ENCODE peak calls at places on chromosomes 3 and 15, in six cellular contexts. One of them, this sample, is unnamed. For H3K27me3, the result is how much of the 10 kb centered on the place peaks cover.

GRCh38 chr3:10594915-10595314 is 89.5 kb upstream of the ATP2B2 start:
- DNase-seq in IMR-90: peak
- DNase-seq in stomach: no peak
- DNase-seq in DND-41: peak
- DNase-seq in CD8-positive, alpha-beta T cell: peak
- DNase-seq in CD4-positive, CD25-positive, alpha-beta regulatory T cell: peak
- DNase-seq in this sample: no peak

GRCh38 chr15:98650871-98651481 is 2.6 kb downstream of the IGF1R start:
- DNase-seq in IMR-90: peak
- DNase-seq in stomach: peak
- DNase-seq in DND-41: no peak
- DNase-seq in CD8-positive, alpha-beta T cell: no peak
- DNase-seq in CD4-positive, CD25-positive, alpha-beta regulatory T cell: peak
- DNase-seq in this sample: no peak

GRCh38 chr3:10198761-10199688 is 34.3 kb downstream of the IRAK2 start:
- DNase-seq in IMR-90: peak
- DNase-seq in stomach: peak
- DNase-seq in DND-41: peak
- DNase-seq in CD8-positive, alpha-beta T cell: peak
- DNase-seq in CD4-positive, CD25-positive, alpha-beta regulatory T cell: peak
- DNase-seq in this sample: no peak

GRCh38 chr15:56919708-56920637 is 1.5 kb downstream of the TCF12 start:
- DNase-seq in IMR-90: peak
- DNase-seq in stomach: no peak
- DNase-seq in DND-41: peak
- DNase-seq in CD8-positive, alpha-beta T cell: no peak
- DNase-seq in CD4-positive, CD25-positive, alpha-beta regulatory T cell: no peak
- DNase-seq in this sample: no peak

GRCh38 chr15:69160976-69161877 is 792 bp downstream of the GLCE start:
- DNase-seq in IMR-90: peak
- DNase-seq in stomach: peak
- DNase-seq in DND-41: peak
- DNase-seq in CD8-positive, alpha-beta T cell: no peak
- DNase-seq in CD4-positive, CD25-positive, alpha-beta regulatory T cell: no peak
- DNase-seq in this sample: peak

GRCh38 chr3:41174703-41174964 is 24.7 kb upstream of the CTNNB1 start:
- DNase-seq in IMR-90: no peak
- DNase-seq in stomach: no peak
- DNase-seq in DND-41: no peak
- DNase-seq in CD8-positive, alpha-beta T cell: no peak
- DNase-seq in CD4-positive, CD25-positive, alpha-beta regulatory T cell: no peak
- DNase-seq in this sample: no peak

GRCh38 chr3:106577241-106577640 is 708.4 kb upstream of the CBLB start:
- DNase-seq in IMR-90: no peak
- DNase-seq in stomach: no peak
- DNase-seq in DND-41: no peak
- DNase-seq in CD8-positive, alpha-beta T cell: no peak
- DNase-seq in CD4-positive, CD25-positive, alpha-beta regulatory T cell: no peak
- DNase-seq in this sample: no peak

GRCh38 chr3:114380233-114380645 is 86.4 kb downstream of the TIGIT start:
- DNase-seq in IMR-90: peak
- DNase-seq in stomach: peak
- DNase-seq in DND-41: no peak
- DNase-seq in CD8-positive, alpha-beta T cell: no peak
- DNase-seq in CD4-positive, CD25-positive, alpha-beta regulatory T cell: no peak
- DNase-seq in this sample: peak

GRCh38 chr3:64987731-64988130 is 299.9 kb upstream of the ADAMTS9 start:
- DNase-seq in IMR-90: no peak
- DNase-seq in stomach: no peak
- DNase-seq in DND-41: no peak
- DNase-seq in CD8-positive, alpha-beta T cell: no peak
- DNase-seq in CD4-positive, CD25-positive, alpha-beta regulatory T cell: no peak
- DNase-seq in this sample: no peak

GRCh38 chr15:69562097-69562496 is 109.5 kb downstream of the RPLP1 start:
- DNase-seq in IMR-90: no peak
- DNase-seq in stomach: no peak
- DNase-seq in DND-41: no peak
- DNase-seq in CD8-positive, alpha-beta T cell: no peak
- DNase-seq in CD4-positive, CD25-positive, alpha-beta regulatory T cell: no peak
- DNase-seq in this sample: no peak

GRCh38 chr15:78933187-78934062 is 11.4 kb downstream of the CTSH start:
- DNase-seq in IMR-90: no peak
- DNase-seq in stomach: no peak
- DNase-seq in DND-41: no peak
- DNase-seq in CD8-positive, alpha-beta T cell: no peak
- DNase-seq in CD4-positive, CD25-positive, alpha-beta regulatory T cell: no peak
- DNase-seq in this sample: no peak

DNA sequence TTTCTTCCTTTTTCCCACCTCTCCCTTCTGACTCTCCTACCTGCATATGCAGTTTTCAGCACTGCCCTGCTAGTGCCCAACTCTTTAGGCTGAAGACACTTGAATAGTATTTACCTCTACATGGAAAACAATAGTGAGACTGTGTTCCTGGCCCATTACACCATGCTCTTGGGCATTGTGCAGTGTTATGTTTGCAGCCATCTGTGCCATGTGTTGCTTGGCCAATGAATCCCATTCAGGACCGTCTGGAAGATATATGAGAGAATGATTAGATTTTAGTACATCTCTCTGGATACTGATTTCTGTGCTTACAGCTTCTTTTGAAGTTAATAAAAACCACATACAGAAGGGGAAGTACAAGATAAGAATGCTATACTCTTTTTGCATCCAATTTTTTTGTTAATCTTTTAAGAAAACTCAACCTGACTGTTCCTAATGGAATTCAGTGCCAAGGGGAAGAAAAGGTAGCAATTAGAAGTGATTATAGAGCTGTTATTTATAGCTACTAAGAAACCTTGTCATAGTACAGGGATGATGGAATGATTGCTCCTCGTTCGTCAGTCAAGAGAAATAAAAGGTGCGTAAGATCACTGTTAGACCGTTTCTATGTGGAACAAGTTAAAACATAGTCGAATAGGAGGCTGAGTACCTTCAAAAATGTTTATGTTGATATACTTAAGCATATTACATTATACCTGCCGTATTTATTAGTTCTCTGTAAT is 58.9 kb downstream of the TMEM41A start:
- DNase-seq in IMR-90: no peak
- DNase-seq in stomach: no peak
- DNase-seq in DND-41: no peak
- DNase-seq in CD8-positive, alpha-beta T cell: no peak
- DNase-seq in CD4-positive, CD25-positive, alpha-beta regulatory T cell: no peak
- DNase-seq in this sample: no peak
- H3K27me3 ChIP-seq in IMR-90: under half
- H3K27me3 ChIP-seq in stomach: under half
- H3K27me3 ChIP-seq in DND-41: under half
- H3K27me3 ChIP-seq in CD8-positive, alpha-beta T cell: under half
- H3K27me3 ChIP-seq in CD4-positive, CD25-positive, alpha-beta regulatory T cell: under half
- H3K27me3 ChIP-seq in this sample: under half

GRCh38 chr15:66404122-66404521 is 17.4 kb downstream of the MAP2K1 start:
- DNase-seq in IMR-90: no peak
- DNase-seq in stomach: no peak
- DNase-seq in DND-41: peak
- DNase-seq in CD8-positive, alpha-beta T cell: no peak
- DNase-seq in CD4-positive, CD25-positive, alpha-beta regulatory T cell: no peak
- DNase-seq in this sample: no peak

GRCh38 chr15:66405007-66405406 is 18.3 kb downstream of the MAP2K1 start:
- DNase-seq in IMR-90: peak
- DNase-seq in stomach: no peak
- DNase-seq in DND-41: no peak
- DNase-seq in CD8-positive, alpha-beta T cell: no peak
- DNase-seq in CD4-positive, CD25-positive, alpha-beta regulatory T cell: no peak
- DNase-seq in this sample: no peak

GRCh38 chr15:66403323-66403722 is 16.6 kb downstream of the MAP2K1 start:
- DNase-seq in IMR-90: no peak
- DNase-seq in stomach: no peak
- DNase-seq in DND-41: no peak
- DNase-seq in CD8-positive, alpha-beta T cell: no peak
- DNase-seq in CD4-positive, CD25-positive, alpha-beta regulatory T cell: no peak
- DNase-seq in this sample: no peak

GRCh38 chr15:66405605-66406004 is 18.9 kb downstream of the MAP2K1 start:
- DNase-seq in IMR-90: peak
- DNase-seq in stomach: no peak
- DNase-seq in DND-41: no peak
- DNase-seq in CD8-positive, alpha-beta T cell: no peak
- DNase-seq in CD4-positive, CD25-positive, alpha-beta regulatory T cell: no peak
- DNase-seq in this sample: no peak

GRCh38 chr15:66404532-66404931 is 17.8 kb downstream of the MAP2K1 start:
- DNase-seq in IMR-90: no peak
- DNase-seq in stomach: no peak
- DNase-seq in DND-41: peak
- DNase-seq in CD8-positive, alpha-beta T cell: no peak
- DNase-seq in CD4-positive, CD25-positive, alpha-beta regulatory T cell: no peak
- DNase-seq in this sample: no peak
- H3K27ac ChIP-seq in IMR-90: no peak
- H3K27ac ChIP-seq in stomach: no peak
- H3K27ac ChIP-seq in DND-41: peak
- H3K27ac ChIP-seq in CD8-positive, alpha-beta T cell: no peak
- H3K27ac ChIP-seq in CD4-positive, CD25-positive, alpha-beta regulatory T cell: no peak
- H3K27ac ChIP-seq in this sample: no peak

DNA sequence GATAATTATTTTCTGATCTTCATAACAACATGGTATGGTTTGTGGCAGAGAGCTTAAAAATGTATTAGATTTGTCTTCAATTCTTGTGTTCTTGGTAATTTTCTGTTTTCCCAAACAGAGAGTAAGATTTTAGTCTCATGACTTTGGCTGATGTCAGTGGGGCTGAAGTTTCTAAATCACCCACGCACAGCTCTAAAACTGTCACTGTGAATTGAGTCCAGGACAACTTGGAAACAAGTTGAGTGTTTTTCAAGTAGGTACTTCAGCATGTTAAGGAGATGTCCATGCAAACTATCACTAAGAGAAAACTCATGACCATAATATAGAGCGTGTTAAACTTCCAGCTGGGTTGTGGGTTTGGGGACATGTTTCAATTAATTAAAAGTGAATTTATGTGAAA is 90.0 kb downstream of the KLHL25 start:
- DNase-seq in IMR-90: no peak
- DNase-seq in stomach: no peak
- DNase-seq in DND-41: no peak
- DNase-seq in CD8-positive, alpha-beta T cell: no peak
- DNase-seq in CD4-positive, CD25-positive, alpha-beta regulatory T cell: no peak
- DNase-seq in this sample: no peak
- H3K4me3 ChIP-seq in IMR-90: no peak
- H3K4me3 ChIP-seq in stomach: no peak
- H3K4me3 ChIP-seq in DND-41: no peak
- H3K4me3 ChIP-seq in CD8-positive, alpha-beta T cell: no peak
- H3K4me3 ChIP-seq in CD4-positive, CD25-positive, alpha-beta regulatory T cell: peak
- H3K4me3 ChIP-seq in this sample: no peak

DNA sequence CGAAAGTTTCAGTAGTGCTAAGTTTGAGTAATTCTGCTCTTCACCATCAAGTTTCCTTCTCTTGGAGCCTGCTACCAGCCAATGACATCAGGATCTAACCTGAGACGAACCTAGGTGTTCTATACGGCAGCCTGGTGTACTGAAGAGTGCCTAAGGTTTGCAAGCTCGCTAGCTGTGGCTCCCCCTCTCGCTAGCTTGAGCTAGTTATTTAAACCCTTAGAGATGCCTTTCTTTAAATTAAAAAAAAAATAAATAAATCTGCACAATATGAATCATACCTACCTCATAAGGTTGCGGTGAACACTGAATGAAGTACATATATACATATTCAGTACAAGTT is 1.4 kb upstream of the COL8A1 start:
- DNase-seq in IMR-90: no peak
- DNase-seq in stomach: no peak
- DNase-seq in DND-41: no peak
- DNase-seq in CD8-positive, alpha-beta T cell: no peak
- DNase-seq in CD4-positive, CD25-positive, alpha-beta regulatory T cell: no peak
- DNase-seq in this sample: no peak
- H3K27me3 ChIP-seq in IMR-90: under half
- H3K27me3 ChIP-seq in stomach: under half
- H3K27me3 ChIP-seq in DND-41: under half
- H3K27me3 ChIP-seq in CD8-positive, alpha-beta T cell: under half
- H3K27me3 ChIP-seq in CD4-positive, CD25-positive, alpha-beta regulatory T cell: under half
- H3K27me3 ChIP-seq in this sample: under half

GRCh38 chr3:177193706-177194268 is 3.5 kb downstream of the TBL1XR1 start:
- DNase-seq in IMR-90: no peak
- DNase-seq in stomach: no peak
- DNase-seq in DND-41: no peak
- DNase-seq in CD8-positive, alpha-beta T cell: no peak
- DNase-seq in CD4-positive, CD25-positive, alpha-beta regulatory T cell: no peak
- DNase-seq in this sample: no peak

GRCh38 chr3:177195941-177196472 is 1.3 kb downstream of the TBL1XR1 start:
- DNase-seq in IMR-90: no peak
- DNase-seq in stomach: no peak
- DNase-seq in DND-41: no peak
- DNase-seq in CD8-positive, alpha-beta T cell: no peak
- DNase-seq in CD4-positive, CD25-positive, alpha-beta regulatory T cell: no peak
- DNase-seq in this sample: peak

GRCh38 chr3:177196473-177197040 is 725 bp downstream of the TBL1XR1 start:
- DNase-seq in IMR-90: peak
- DNase-seq in stomach: peak
- DNase-seq in DND-41: peak
- DNase-seq in CD8-positive, alpha-beta T cell: peak
- DNase-seq in CD4-positive, CD25-positive, alpha-beta regulatory T cell: peak
- DNase-seq in this sample: no peak

GRCh38 chr3:177195242-177195940 is 1.9 kb downstream of the TBL1XR1 start:
- DNase-seq in IMR-90: no peak
- DNase-seq in stomach: no peak
- DNase-seq in DND-41: peak
- DNase-seq in CD8-positive, alpha-beta T cell: no peak
- DNase-seq in CD4-positive, CD25-positive, alpha-beta regulatory T cell: no peak
- DNase-seq in this sample: no peak

GRCh38 chr3:177194319-177194718 is 3.0 kb downstream of the TBL1XR1 start:
- DNase-seq in IMR-90: no peak
- DNase-seq in stomach: no peak
- DNase-seq in DND-41: no peak
- DNase-seq in CD8-positive, alpha-beta T cell: no peak
- DNase-seq in CD4-positive, CD25-positive, alpha-beta regulatory T cell: no peak
- DNase-seq in this sample: no peak
- H3K27ac ChIP-seq in IMR-90: no peak
- H3K27ac ChIP-seq in stomach: peak
- H3K27ac ChIP-seq in DND-41: peak
- H3K27ac ChIP-seq in CD8-positive, alpha-beta T cell: no peak
- H3K27ac ChIP-seq in CD4-positive, CD25-positive, alpha-beta regulatory T cell: peak
- H3K27ac ChIP-seq in this sample: peak

DNA sequence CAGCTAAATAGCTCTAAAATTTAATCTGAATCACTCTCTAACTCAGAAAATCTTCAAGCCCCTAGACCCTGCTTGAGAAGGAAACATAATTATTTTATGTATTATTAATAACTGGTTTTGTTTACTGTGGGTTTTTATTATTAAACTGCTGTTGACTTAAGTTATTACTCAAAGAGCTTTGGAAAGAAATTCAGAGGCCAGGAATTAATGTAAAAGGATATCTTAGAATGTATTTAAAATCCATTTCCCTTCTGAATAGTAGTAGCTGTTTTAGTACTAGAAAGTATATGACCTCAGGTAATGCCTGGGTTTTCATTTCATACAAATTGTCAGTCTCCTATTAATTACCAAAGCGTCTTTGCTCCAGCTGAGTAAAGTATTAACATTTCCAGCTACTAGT is 223.1 kb downstream of the ITPR1 start:
- DNase-seq in IMR-90: no peak
- DNase-seq in stomach: no peak
- DNase-seq in DND-41: no peak
- DNase-seq in CD8-positive, alpha-beta T cell: no peak
- DNase-seq in CD4-positive, CD25-positive, alpha-beta regulatory T cell: no peak
- DNase-seq in this sample: no peak
- H3K4me3 ChIP-seq in IMR-90: no peak
- H3K4me3 ChIP-seq in stomach: no peak
- H3K4me3 ChIP-seq in DND-41: no peak
- H3K4me3 ChIP-seq in CD8-positive, alpha-beta T cell: no peak
- H3K4me3 ChIP-seq in CD4-positive, CD25-positive, alpha-beta regulatory T cell: no peak
- H3K4me3 ChIP-seq in this sample: no peak

GRCh38 chr3:109804697-109805096 is 467.4 kb upstream of the DPPA4 start:
- DNase-seq in IMR-90: no peak
- DNase-seq in stomach: no peak
- DNase-seq in DND-41: no peak
- DNase-seq in CD8-positive, alpha-beta T cell: no peak
- DNase-seq in CD4-positive, CD25-positive, alpha-beta regulatory T cell: no peak
- DNase-seq in this sample: no peak
- H3K27me3 ChIP-seq in IMR-90: under half
- H3K27me3 ChIP-seq in stomach: under half
- H3K27me3 ChIP-seq in DND-41: under half
- H3K27me3 ChIP-seq in CD8-positive, alpha-beta T cell: under half
- H3K27me3 ChIP-seq in CD4-positive, CD25-positive, alpha-beta regulatory T cell: under half
- H3K27me3 ChIP-seq in this sample: under half

This sample was measured in dorsolateral prefrontal cortex.